ENCODE peak calls at places on chromosome 13, in five cellular contexts. One of them, this sample, is unnamed.

GRCh38 chr13:48265217-48265815 is 32.3 kb downstream of the ITM2B start:
- DNase-seq in adrenal gland: no peak
- DNase-seq in foreskin keratinocyte: no peak
- DNase-seq in esophagus squamous epithelium: no peak
- DNase-seq in heart right ventricle: no peak
- DNase-seq in this sample: no peak

GRCh38 chr13:106104281-106104901 is 431.1 kb downstream of the EFNB2 start:
- DNase-seq in adrenal gland: no peak
- DNase-seq in foreskin keratinocyte: peak; percentile 77
- DNase-seq in esophagus squamous epithelium: no peak
- DNase-seq in heart right ventricle: no peak
- DNase-seq in this sample: no peak

GRCh38 chr13:22014469-22014868 is 343.6 kb downstream of the FGF9 start:
- DNase-seq in adrenal gland: peak; percentile 55
- DNase-seq in foreskin keratinocyte: peak; percentile 21
- DNase-seq in esophagus squamous epithelium: no peak
- DNase-seq in heart right ventricle: no peak
- DNase-seq in this sample: no peak

GRCh38 chr13:97248243-97248642 is 26.1 kb downstream of the MBNL2 start:
- DNase-seq in adrenal gland: no peak
- DNase-seq in foreskin keratinocyte: no peak
- DNase-seq in esophagus squamous epithelium: no peak
- DNase-seq in heart right ventricle: no peak
- DNase-seq in this sample: no peak

GRCh38 chr13:105165449-105166125 is 1369.9 kb downstream of the EFNB2 start:
- DNase-seq in adrenal gland: no peak
- DNase-seq in foreskin keratinocyte: no peak
- DNase-seq in esophagus squamous epithelium: no peak
- DNase-seq in heart right ventricle: no peak
- DNase-seq in this sample: no peak

GRCh38 chr13:40781717-40782116 is 7.7 kb upstream of the SLC25A15 start:
- DNase-seq in adrenal gland: no peak
- DNase-seq in foreskin keratinocyte: no peak
- DNase-seq in esophagus squamous epithelium: no peak
- DNase-seq in heart right ventricle: no peak
- DNase-seq in this sample: no peak

GRCh38 chr13:49759503-49759902 is 33.0 kb downstream of the KPNA3 start:
- DNase-seq in adrenal gland: no peak
- DNase-seq in foreskin keratinocyte: no peak
- DNase-seq in esophagus squamous epithelium: no peak
- DNase-seq in heart right ventricle: no peak
- DNase-seq in this sample: no peak

GRCh38 chr13:61128850-61129645 is 286.6 kb downstream of the PCDH20 start:
- DNase-seq in adrenal gland: no peak
- DNase-seq in foreskin keratinocyte: no peak
- DNase-seq in esophagus squamous epithelium: no peak
- DNase-seq in heart right ventricle: no peak
- DNase-seq in this sample: no peak

GRCh38 chr13:27523345-27524073 is 73.1 kb upstream of the MTIF3 start:
- DNase-seq in adrenal gland: no peak
- DNase-seq in foreskin keratinocyte: no peak
- DNase-seq in esophagus squamous epithelium: no peak
- DNase-seq in heart right ventricle: peak; percentile 23
- DNase-seq in this sample: no peak

GRCh38 chr13:25177636-25178035 is 5.5 kb upstream of the AMER2 start:
- DNase-seq in adrenal gland: no peak
- DNase-seq in foreskin keratinocyte: no peak
- DNase-seq in esophagus squamous epithelium: no peak
- DNase-seq in heart right ventricle: no peak
- DNase-seq in this sample: no peak

GRCh38 chr13:24713022-24713421 is 32.8 kb downstream of the ATP12A start:
- DNase-seq in adrenal gland: peak; percentile 38
- DNase-seq in foreskin keratinocyte: no peak
- DNase-seq in esophagus squamous epithelium: no peak
- DNase-seq in heart right ventricle: peak; percentile 44
- DNase-seq in this sample: peak; percentile 49

GRCh38 chr13:45714170-45714569 is 12.1 kb downstream of the CBY2 start:
- DNase-seq in adrenal gland: no peak
- DNase-seq in foreskin keratinocyte: no peak
- DNase-seq in esophagus squamous epithelium: no peak
- DNase-seq in heart right ventricle: no peak
- DNase-seq in this sample: no peak

GRCh38 chr13:49023441-49023840 is 47.7 kb downstream of the FNDC3A start:
- DNase-seq in adrenal gland: no peak
- DNase-seq in foreskin keratinocyte: peak; percentile 42
- DNase-seq in esophagus squamous epithelium: no peak
- DNase-seq in heart right ventricle: no peak
- DNase-seq in this sample: no peak

GRCh38 chr13:67283602-67284001 is 53.5 kb upstream of the PCDH9 start:
- DNase-seq in adrenal gland: no peak
- DNase-seq in foreskin keratinocyte: no peak
- DNase-seq in esophagus squamous epithelium: no peak
- DNase-seq in heart right ventricle: no peak
- DNase-seq in this sample: no peak

GRCh38 chr13:49627831-49628652 is at the start of gene ARL11:
- DNase-seq in adrenal gland: peak; percentile 55
- DNase-seq in foreskin keratinocyte: peak; percentile 25
- DNase-seq in esophagus squamous epithelium: peak; percentile 50
- DNase-seq in heart right ventricle: peak; percentile 43
- DNase-seq in this sample: peak; percentile 65

GRCh38 chr13:51728972-51729371 is 75.0 kb downstream of the DHRS12 start:
- DNase-seq in adrenal gland: no peak
- DNase-seq in foreskin keratinocyte: peak; percentile 61
- DNase-seq in esophagus squamous epithelium: no peak
- DNase-seq in heart right ventricle: no peak
- DNase-seq in this sample: no peak

GRCh38 chr13:20772401-20773131 is 1.2 kb downstream of the EEF1AKMT1 start:
- DNase-seq in adrenal gland: no peak
- DNase-seq in foreskin keratinocyte: no peak
- DNase-seq in esophagus squamous epithelium: no peak
- DNase-seq in heart right ventricle: no peak
- DNase-seq in this sample: no peak

GRCh38 chr13:75739244-75739868 is 103.2 kb downstream of the LMO7 start:
- DNase-seq in adrenal gland: no peak
- DNase-seq in foreskin keratinocyte: no peak
- DNase-seq in esophagus squamous epithelium: no peak
- DNase-seq in heart right ventricle: no peak
- DNase-seq in this sample: no peak

GRCh38 chr13:22061806-22062391 is 391.0 kb downstream of the FGF9 start:
- DNase-seq in adrenal gland: no peak
- DNase-seq in foreskin keratinocyte: no peak
- DNase-seq in esophagus squamous epithelium: no peak
- DNase-seq in heart right ventricle: no peak
- DNase-seq in this sample: no peak

GRCh38 chr13:60756306-60756705 is 359.3 kb downstream of the TDRD3 start:
- DNase-seq in adrenal gland: no peak
- DNase-seq in foreskin keratinocyte: no peak
- DNase-seq in esophagus squamous epithelium: no peak
- DNase-seq in heart right ventricle: no peak
- DNase-seq in this sample: no peak

GRCh38 chr13:44116562-44117315 is 237.0 kb downstream of the LACC1 start:
- DNase-seq in adrenal gland: no peak
- DNase-seq in foreskin keratinocyte: no peak
- DNase-seq in esophagus squamous epithelium: no peak
- DNase-seq in heart right ventricle: peak; percentile 40
- DNase-seq in this sample: no peak
- TF ChIP-seq CTCF in adrenal gland: no peak
- TF ChIP-seq CTCF in foreskin keratinocyte: no peak
- TF ChIP-seq CTCF in esophagus squamous epithelium: no peak
- TF ChIP-seq CTCF in heart right ventricle: no peak
- TF ChIP-seq CTCF in this sample: no peak

GRCh38 chr13:85529216-85529590 is 270.0 kb downstream of the SLITRK6 start:
- DNase-seq in adrenal gland: no peak
- DNase-seq in foreskin keratinocyte: no peak
- DNase-seq in esophagus squamous epithelium: no peak
- DNase-seq in heart right ventricle: no peak
- DNase-seq in this sample: no peak
- H3K27ac ChIP-seq in adrenal gland: no peak overlapping the region
- H3K27ac ChIP-seq in foreskin keratinocyte: no peak overlapping the region
- H3K27ac ChIP-seq in esophagus squamous epithelium: no peak overlapping the region
- H3K27ac ChIP-seq in heart right ventricle: no peak overlapping the region
- H3K27ac ChIP-seq in this sample: no peak overlapping the region

DNA sequence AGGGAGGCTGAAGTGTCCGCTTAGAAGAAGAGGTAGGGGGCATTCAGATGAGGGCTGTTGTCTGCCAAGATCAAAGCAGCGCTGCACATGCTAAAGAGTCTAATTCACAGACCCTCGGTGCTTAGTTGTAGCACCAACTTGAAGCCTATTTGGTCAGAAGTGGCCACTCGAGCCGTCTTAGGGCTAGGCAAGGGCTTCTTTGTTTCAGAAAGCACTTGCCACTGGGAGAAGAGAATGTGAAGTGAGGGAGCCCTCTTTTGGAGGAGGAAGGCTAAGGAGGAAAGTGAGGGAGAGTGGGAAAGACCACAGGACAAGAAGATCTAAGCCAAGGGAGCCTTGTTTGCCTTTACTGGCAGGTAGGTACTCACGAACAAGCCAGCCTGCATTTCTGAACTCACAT is 313.4 kb upstream of the TMTC4 start:
- DNase-seq in adrenal gland: no peak
- DNase-seq in foreskin keratinocyte: no peak
- DNase-seq in esophagus squamous epithelium: no peak
- DNase-seq in heart right ventricle: no peak
- DNase-seq in this sample: no peak
- TF ChIP-seq CTCF in adrenal gland: no peak
- TF ChIP-seq CTCF in foreskin keratinocyte: no peak
- TF ChIP-seq CTCF in esophagus squamous epithelium: no peak
- TF ChIP-seq CTCF in heart right ventricle: peak; percentile 18
- TF ChIP-seq CTCF in this sample: peak; percentile 18

DNA sequence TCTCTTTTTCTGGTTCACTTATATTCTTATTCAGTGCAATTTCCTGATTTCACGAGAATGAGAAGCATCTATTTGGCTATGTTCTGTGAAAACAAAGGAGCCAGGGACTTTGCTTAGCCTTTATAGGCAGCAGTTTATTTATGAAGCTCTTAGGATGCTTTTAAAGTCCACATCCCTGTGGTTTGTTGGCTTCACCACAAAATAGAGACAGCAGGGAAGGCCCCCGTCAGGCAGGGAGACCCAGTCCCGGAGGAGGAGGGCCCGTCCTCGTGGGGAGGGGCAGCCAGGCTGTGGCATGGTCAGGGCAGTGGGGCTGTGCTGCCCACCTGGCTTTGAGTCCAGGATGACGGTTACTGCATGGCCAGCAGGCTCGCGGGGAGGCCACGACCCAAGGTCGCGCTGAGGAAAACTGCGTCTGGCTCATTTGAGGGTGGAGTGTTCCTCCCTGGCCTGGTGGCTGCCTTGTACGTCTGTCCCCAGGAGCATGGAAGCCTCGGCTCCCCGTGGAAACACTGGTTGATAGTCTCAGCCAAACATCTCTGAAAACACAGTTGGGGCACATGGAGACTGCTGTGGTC is 92.7 kb downstream of the ATP11A start:
- DNase-seq in adrenal gland: peak; percentile 63
- DNase-seq in foreskin keratinocyte: no peak
- DNase-seq in esophagus squamous epithelium: no peak
- DNase-seq in heart right ventricle: no peak
- DNase-seq in this sample: no peak
- H3K27ac ChIP-seq in adrenal gland: peak overlapping the region; percentile 91
- H3K27ac ChIP-seq in foreskin keratinocyte: no peak overlapping the region
- H3K27ac ChIP-seq in esophagus squamous epithelium: peak overlapping the region; percentile 71
- H3K27ac ChIP-seq in heart right ventricle: peak overlapping the region; percentile 64
- H3K27ac ChIP-seq in this sample: peak overlapping the region; percentile 43

DNA sequence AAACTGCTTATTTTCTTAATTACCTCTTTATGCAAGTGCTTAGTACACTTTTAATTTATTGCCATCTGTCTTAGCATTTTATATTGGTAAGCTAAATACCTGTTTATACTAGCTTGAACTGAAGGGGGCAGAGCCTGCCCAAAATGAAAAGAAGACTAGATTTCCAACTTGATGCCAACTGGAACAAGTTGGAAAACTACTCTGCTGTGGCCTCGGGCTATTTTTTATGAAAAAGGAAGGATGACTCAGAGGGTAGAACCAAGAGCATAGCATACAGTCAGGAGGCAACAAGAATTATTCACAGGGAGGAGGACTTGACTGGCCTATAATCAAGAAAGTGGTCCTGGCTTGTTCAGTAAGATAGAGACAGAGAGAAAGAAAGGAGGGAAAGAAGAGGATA is 150.3 kb downstream of the NDFIP2 start:
- DNase-seq in adrenal gland: peak; percentile 57
- DNase-seq in foreskin keratinocyte: peak; percentile 93
- DNase-seq in esophagus squamous epithelium: no peak
- DNase-seq in heart right ventricle: peak; percentile 7
- DNase-seq in this sample: no peak
- TF ChIP-seq CTCF in adrenal gland: peak; percentile 34
- TF ChIP-seq CTCF in foreskin keratinocyte: peak; percentile 94
- TF ChIP-seq CTCF in esophagus squamous epithelium: peak; percentile 21
- TF ChIP-seq CTCF in heart right ventricle: peak; percentile 36
- TF ChIP-seq CTCF in this sample: no peak